ENCODE peak calls at places on chromosomes 7 and 10, in nine cellular contexts. H is HCT116, W is prostate gland, Q is stomach, U is upper lobe of left lung, S is SK-N-SH, J is transverse colon, B is endothelial cell of umbilical vein, X is breast epithelium. F is an unnamed sample.

GRCh38 chr7:57210871-57211270 is 78.6 kb upstream of the ZNF479 start:
- DNase-seq in J (no peak), W (no peak), S (no peak), Q (peak), H (no peak), X (no peak), B (no peak), U (no peak), F (no peak)

GRCh38 chr10:66283064-66283463 is 642.8 kb upstream of the LRRTM3 start:
- DNase-seq in W (no peak), X (no peak), B (no peak), H (no peak), U (no peak), Q (no peak), J (no peak), S (no peak), F (no peak)

GRCh38 chr7:45978010-45978681 is 57.1 kb upstream of the IGFBP3 start:
- DNase-seq in H (peak), B (peak), J (no peak), S (no peak), W (peak), X (peak), Q (peak), U (peak), F (no peak)

GRCh38 chr10:110923856-110924493 is 4.6 kb downstream of the SHOC2 start:
- DNase-seq in W (no peak), S (no peak), X (no peak), J (no peak), U (no peak), Q (no peak), H (no peak), B (no peak), F (no peak)

GRCh38 chr7:124124201-124124600 is 91.3 kb upstream of the TMEM229A start:
- DNase-seq in Q (no peak), J (no peak), U (no peak), X (no peak), W (no peak), B (peak), H (no peak), S (no peak), F (no peak)

GRCh38 chr7:6171532-6172330 is 100.7 kb downstream of the CYTH3 start:
- DNase-seq in Q (no peak), U (no peak), H (no peak), B (no peak), J (no peak), W (no peak), S (no peak), X (no peak), F (no peak)

GRCh38 chr7:66157060-66157459 is 42.4 kb downstream of the CRCP start:
- DNase-seq in H (no peak), B (no peak), W (no peak), Q (no peak), X (no peak), U (no peak), S (peak), J (no peak), F (no peak)

GRCh38 chr7:29278362-29279070 is 83.9 kb downstream of the CHN2 start:
- DNase-seq in W (no peak), B (no peak), J (no peak), S (no peak), U (no peak), H (no peak), Q (no peak), X (no peak), F (no peak)

GRCh38 chr10:23968296-23968695 is 240.6 kb upstream of the KIAA1217 start:
- DNase-seq in H (no peak), X (no peak), S (no peak), U (no peak), Q (no peak), B (no peak), J (no peak), W (no peak), F (no peak)

GRCh38 chr7:133675510-133676218 is 422.8 kb downstream of the EXOC4 start:
- DNase-seq in J (no peak), W (no peak), S (peak), X (no peak), Q (no peak), H (no peak), U (no peak), B (no peak), F (no peak)

GRCh38 chr10:58511765-58512469 is 755 bp upstream of the BICC1 start:
- DNase-seq in X (peak), B (no peak), U (no peak), Q (no peak), S (peak), J (peak), W (no peak), H (no peak), F (no peak)

GRCh38 chr10:58514102-58514472 is 1.4 kb downstream of the BICC1 start:
- DNase-seq in X (no peak), U (no peak), S (no peak), B (no peak), W (no peak), J (no peak), Q (no peak), H (no peak), F (no peak)

GRCh38 chr10:58512470-58513188 is at the start of gene BICC1:
- DNase-seq in H (no peak), B (peak), U (peak), W (peak), Q (no peak), S (peak), J (peak), X (peak), F (no peak)

GRCh38 chr10:58515296-58515956 is 2.8 kb downstream of the BICC1 start:
- DNase-seq in B (no peak), Q (no peak), H (no peak), U (no peak), W (no peak), J (no peak), X (no peak), S (no peak), F (no peak)

DNA sequence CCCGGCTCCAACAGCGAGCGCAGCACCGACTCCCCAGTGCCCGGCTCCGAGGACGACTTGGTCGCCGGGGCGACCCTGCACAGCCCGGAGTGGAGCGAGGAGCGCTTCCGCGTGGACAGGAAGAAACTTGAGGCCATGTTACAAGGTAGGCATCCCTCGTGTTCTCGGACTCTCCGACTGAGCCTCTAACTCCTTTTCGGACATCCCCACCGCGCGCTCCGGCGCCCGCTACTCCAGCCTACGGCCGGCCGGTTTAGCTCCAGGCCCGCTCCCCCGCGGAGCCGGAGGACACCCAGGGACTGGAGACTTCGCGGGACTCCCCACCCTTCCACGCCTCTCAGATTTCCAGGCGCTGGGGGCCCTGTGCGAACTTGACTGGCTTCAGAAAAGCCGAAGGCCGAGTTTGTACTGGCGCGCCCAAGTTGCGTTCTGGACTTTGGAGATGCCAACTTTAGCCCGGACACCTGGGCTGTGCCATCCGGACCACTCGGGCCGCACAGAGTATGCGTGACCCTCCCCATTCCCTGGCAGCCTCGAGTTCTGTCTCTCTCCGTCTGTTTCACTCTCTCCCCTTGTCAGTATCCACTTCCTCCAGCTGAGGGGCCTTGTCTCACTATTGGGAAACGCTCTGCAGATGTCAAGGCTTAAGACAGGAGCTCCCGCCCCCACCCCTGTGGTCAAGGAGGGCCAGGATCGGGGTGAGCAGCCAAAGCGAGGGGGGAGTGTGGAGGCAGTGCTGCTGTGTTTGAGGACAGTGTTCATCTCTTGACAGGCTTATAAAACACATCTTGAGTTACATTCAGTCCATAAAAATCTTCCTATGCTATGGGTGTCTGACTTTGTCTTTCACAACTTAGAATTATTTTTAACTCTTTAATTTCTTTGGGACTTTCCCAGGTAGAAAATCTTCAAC is 773 bp downstream of the BICC1 start:
- DNase-seq in H (no peak), J (peak), B (peak), U (peak), S (peak), Q (peak), X (peak), W (peak), F (peak)
- TF ChIP-seq POLR2AphosphoS5 in H (no peak), J (peak), B (no peak), U (peak), S (no peak), Q (peak), X (peak), W (peak), F (no peak)

GRCh38 chr7:27554826-27555225 is 107.9 kb downstream of the HIBADH start:
- DNase-seq in B (no peak), Q (no peak), X (no peak), H (no peak), J (no peak), U (no peak), W (no peak), S (no peak), F (no peak)

GRCh38 chr7:27555670-27556069 is 107.0 kb downstream of the HIBADH start:
- DNase-seq in U (no peak), B (no peak), Q (no peak), X (no peak), W (no peak), S (no peak), H (no peak), J (no peak), F (no peak)

GRCh38 chr7:27564881-27565482 is 97.7 kb downstream of the HIBADH start:
- DNase-seq in H (no peak), X (no peak), J (no peak), U (no peak), W (no peak), S (no peak), Q (no peak), B (no peak), F (no peak)

DNA sequence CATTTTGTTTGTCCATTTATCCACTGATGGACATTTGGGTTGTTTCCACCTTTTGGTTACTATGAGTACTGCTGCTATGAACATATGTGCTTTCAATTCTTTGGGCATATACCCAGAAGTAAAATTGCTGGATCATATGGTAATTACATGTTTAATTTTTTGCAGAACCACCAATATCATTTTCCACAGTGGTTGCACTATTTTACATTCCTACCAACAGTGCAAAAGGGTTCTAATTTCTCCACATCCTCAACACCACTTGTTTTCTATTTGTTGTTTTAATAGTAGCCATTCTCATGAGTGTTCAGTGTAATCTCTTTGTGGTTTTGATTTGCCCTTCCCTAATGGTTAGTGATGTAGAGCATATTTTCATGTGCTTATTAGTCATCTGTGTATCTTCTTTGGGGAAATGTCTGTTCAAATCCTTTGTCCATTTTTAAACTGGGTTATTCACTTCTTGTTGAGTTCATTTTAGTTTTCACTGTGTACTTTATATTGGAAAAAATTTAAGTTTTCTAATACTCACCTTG is 101.9 kb downstream of the HIBADH start:
- DNase-seq in H (no peak), W (no peak), U (no peak), B (no peak), X (no peak), Q (no peak), S (no peak), J (no peak), F (no peak)
- TF ChIP-seq CTCF in H (peak), W (no peak), U (no peak), B (no peak), X (no peak), Q (no peak), S (no peak), J (no peak), F (no peak)

DNA sequence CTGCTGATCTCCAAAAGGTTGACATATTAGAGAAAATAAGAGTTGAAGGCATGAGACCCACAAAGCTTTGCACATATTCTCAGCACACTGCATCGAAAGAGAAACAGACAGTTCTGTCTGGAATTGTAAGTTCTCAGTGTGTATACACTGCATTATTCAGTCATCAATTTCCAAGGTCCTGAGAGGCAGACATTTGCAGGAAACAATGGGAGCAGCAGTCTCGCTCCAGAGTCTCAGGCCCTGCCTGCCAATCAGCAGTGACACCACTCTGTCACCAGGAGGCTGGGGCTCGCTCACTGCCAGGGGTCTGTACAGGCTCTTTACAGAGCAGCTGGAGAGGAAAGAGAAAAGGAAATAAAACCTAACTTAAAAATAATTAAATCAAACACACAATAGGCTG is 36.3 kb downstream of the JAZF1 start:
- DNase-seq in U (no peak), X (no peak), B (peak), H (no peak), Q (no peak), S (peak), W (no peak), J (no peak), F (no peak)
- TF ChIP-seq POLR2AphosphoS5 in U (no peak), X (no peak), B (no peak), H (no peak), Q (no peak), S (no peak), W (no peak), J (no peak), F (no peak)

GRCh38 chr7:136714062-136714461 is 154.4 kb upstream of the CHRM2 start:
- DNase-seq in H (no peak), S (no peak), J (no peak), B (no peak), X (no peak), W (no peak), U (no peak), Q (no peak), F (no peak)
- TF ChIP-seq CTCF in H (no peak), S (no peak), J (no peak), B (no peak), X (no peak), W (no peak), U (no peak), Q (no peak), F (no peak)

GRCh38 chr10:311901-312665 is 176.8 kb downstream of the ZMYND11 start:
- DNase-seq in J (no peak), U (no peak), H (no peak), B (no peak), X (no peak), S (no peak), Q (no peak), W (no peak), F (no peak)

GRCh38 chr10:317219-317868 is 182.1 kb downstream of the ZMYND11 start:
- DNase-seq in U (no peak), S (no peak), H (no peak), W (no peak), X (no peak), Q (no peak), B (no peak), J (peak), F (no peak)

GRCh38 chr10:316390-316789 is 181.1 kb downstream of the ZMYND11 start:
- DNase-seq in B (no peak), U (no peak), S (no peak), X (no peak), H (no peak), J (no peak), Q (no peak), W (no peak), F (no peak)

GRCh38 chr10:314871-315270 is 179.6 kb downstream of the ZMYND11 start:
- DNase-seq in B (no peak), S (no peak), H (no peak), U (no peak), X (no peak), Q (no peak), J (no peak), W (no peak), F (no peak)

GRCh38 chr10:314381-314780 is 179.1 kb downstream of the ZMYND11 start:
- DNase-seq in H (no peak), W (no peak), U (no peak), Q (no peak), J (no peak), X (no peak), B (no peak), S (no peak), F (no peak)
- TF ChIP-seq POLR2AphosphoS5 in H (no peak), W (no peak), U (no peak), Q (no peak), J (no peak), X (no peak), B (no peak), S (no peak), F (no peak)

DNA sequence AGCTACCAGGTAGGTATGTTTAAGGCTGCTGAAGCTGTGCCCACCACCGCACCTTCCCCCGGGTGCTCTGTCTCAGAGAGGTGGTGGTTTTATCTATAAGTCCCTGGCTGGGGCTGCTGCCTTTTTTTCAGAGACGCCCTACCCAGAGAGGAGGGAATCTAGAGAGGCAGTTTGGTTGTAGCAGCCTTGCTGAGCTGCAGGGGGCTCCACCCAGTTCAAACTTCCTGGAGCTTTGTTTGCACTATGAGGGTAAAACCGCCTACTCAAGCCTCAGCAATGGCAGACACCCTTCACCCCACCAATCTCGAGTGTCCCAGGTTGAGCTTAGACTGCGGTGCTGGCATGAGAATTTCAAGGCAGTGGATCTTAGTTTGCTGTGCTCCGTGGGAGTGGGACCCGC is 43.6 kb upstream of the CYP2C18 start:
- DNase-seq in U (no peak), H (no peak), B (no peak), J (no peak), S (no peak), W (no peak), X (no peak), Q (no peak), F (no peak)
- TF ChIP-seq CTCF in U (no peak), H (peak), B (no peak), J (no peak), S (no peak), W (no peak), X (no peak), Q (no peak), F (no peak)

DNA sequence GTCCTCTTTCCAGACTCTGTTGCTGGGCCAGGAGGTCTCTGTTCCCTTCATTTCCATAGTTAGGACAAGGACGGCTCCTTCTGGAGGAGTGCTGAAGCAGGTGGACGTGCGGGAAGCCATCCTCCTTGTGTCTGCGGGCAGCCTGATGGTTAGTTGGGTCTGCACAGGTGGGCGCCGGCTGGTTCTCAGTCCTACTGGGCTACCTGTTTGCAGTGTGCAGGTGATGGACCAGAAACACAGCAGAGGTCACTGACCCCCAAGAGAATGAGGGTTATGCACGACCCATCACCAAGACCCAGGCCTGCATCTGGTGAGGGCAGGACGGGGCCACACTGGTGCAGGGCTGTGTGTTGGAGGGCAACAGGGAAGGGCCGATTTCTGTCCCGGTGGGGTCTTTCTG is 7.8 kb downstream of the RARRES2 start:
- DNase-seq in S (no peak), U (no peak), B (no peak), X (no peak), Q (no peak), J (no peak), W (no peak), H (no peak), F (no peak)
- TF ChIP-seq POLR2AphosphoS5 in S (no peak), U (no peak), B (no peak), X (no peak), Q (no peak), J (no peak), W (no peak), H (no peak), F (no peak)

GRCh38 chr10:8513155-8514147 is 459.0 kb downstream of the GATA3 start:
- DNase-seq in J (no peak), Q (no peak), B (no peak), X (no peak), S (no peak), H (no peak), W (no peak), U (no peak), F (no peak)
- TF ChIP-seq CTCF in J (no peak), Q (no peak), B (no peak), X (no peak), S (no peak), H (no peak), W (no peak), U (no peak), F (no peak)

GRCh38 chr7:107933386-107934013 is 42.5 kb downstream of the DLD start:
- DNase-seq in B (no peak), S (no peak), J (no peak), X (no peak), H (no peak), Q (no peak), W (no peak), U (no peak), F (no peak)

GRCh38 chr7:107934991-107935770 is 44.2 kb downstream of the DLD start:
- DNase-seq in X (no peak), S (no peak), U (no peak), H (no peak), Q (no peak), J (no peak), W (no peak), B (no peak), F (no peak)

GRCh38 chr7:107932851-107933250 is 41.9 kb downstream of the DLD start:
- DNase-seq in Q (no peak), S (no peak), W (no peak), J (no peak), B (no peak), U (no peak), X (no peak), H (no peak), F (no peak)

GRCh38 chr7:107936312-107936711 is 45.3 kb downstream of the DLD start:
- DNase-seq in W (no peak), H (no peak), J (no peak), S (no peak), U (no peak), X (no peak), Q (no peak), B (no peak), F (no peak)

GRCh38 chr7:107931740-107932515 is 40.9 kb downstream of the DLD start:
- DNase-seq in Q (no peak), S (peak), X (no peak), H (no peak), U (no peak), J (no peak), B (no peak), W (no peak), F (no peak)
- TF ChIP-seq POLR2AphosphoS5 in Q (no peak), S (peak), X (no peak), H (no peak), U (no peak), J (no peak), B (no peak), W (no peak), F (no peak)

GRCh38 chr10:43222296-43222695 is 44.6 kb downstream of the RASGEF1A start:
- DNase-seq in B (no peak), J (no peak), Q (no peak), W (no peak), H (no peak), U (no peak), X (no peak), S (no peak), F (no peak)

GRCh38 chr10:43219848-43220247 is 47.0 kb downstream of the RASGEF1A start:
- DNase-seq in X (no peak), Q (no peak), U (no peak), H (no peak), S (peak), J (no peak), B (no peak), W (no peak), F (peak)

GRCh38 chr10:43223056-43223455 is 43.8 kb downstream of the RASGEF1A start:
- DNase-seq in B (no peak), U (no peak), W (no peak), X (no peak), H (no peak), S (no peak), Q (no peak), J (no peak), F (no peak)

GRCh38 chr10:43220971-43221418 is 45.9 kb downstream of the RASGEF1A start:
- DNase-seq in X (no peak), Q (no peak), U (no peak), S (no peak), J (peak), W (no peak), H (no peak), B (no peak), F (peak)

GRCh38 chr10:43221419-43222293 is 45.2 kb downstream of the RASGEF1A start:
- DNase-seq in S (no peak), H (no peak), W (no peak), X (no peak), J (peak), Q (no peak), B (no peak), U (no peak), F (peak)
- TF ChIP-seq CTCF in S (peak), H (peak), W (no peak), X (no peak), J (no peak), Q (no peak), B (no peak), U (no peak), F (no peak)

F was measured in suprapubic skin.